ENCODE peak calls at places on chromosomes 6 and 20, in seven cellular contexts. R, K, U, J, T, V and W are unnamed samples.

GRCh38 chr20:54995553-54995952 is 520.2 kb downstream of the DOK5 start:
- DNase-seq in J (no peak), K (no peak), V (no peak), R (no peak), T (no peak), U (no peak), W (no peak)

GRCh38 chr20:1075564-1075963 is 42.8 kb upstream of the PSMF1 start:
- DNase-seq in K (no peak), J (no peak), R (no peak), U (no peak), T (no peak), V (no peak), W (no peak)

GRCh38 chr6:37575221-37575620 is 75.5 kb upstream of the CCDC167 start:
- DNase-seq in R (no peak), J (no peak), K (no peak), V (no peak), T (no peak), U (no peak), W (no peak)

GRCh38 chr6:63352587-63353281 is 33.0 kb upstream of the LGSN start:
- DNase-seq in K (peak), V (no peak), T (no peak), U (peak), J (peak), R (no peak), W (no peak)

GRCh38 chr6:144690109-144690508 is 405.0 kb downstream of the UTRN start:
- DNase-seq in V (no peak), T (no peak), K (no peak), U (no peak), J (no peak), R (no peak), W (no peak)

GRCh38 chr6:41577865-41578713 is 31.9 kb downstream of the FOXP4 start:
- DNase-seq in V (no peak), U (peak), J (peak), R (no peak), T (peak), K (peak), W (peak)

GRCh38 chr6:107879912-107880311 is 55.8 kb upstream of the SCML4 start:
- DNase-seq in J (no peak), V (no peak), U (no peak), R (no peak), K (no peak), T (no peak), W (no peak)

GRCh38 chr20:17140894-17141293 is 85.9 kb upstream of the PCSK2 start:
- DNase-seq in V (no peak), U (no peak), R (no peak), T (no peak), K (no peak), J (no peak), W (no peak)

GRCh38 chr6:114747995-114748625 is 405.3 kb upstream of the HS3ST5 start:
- DNase-seq in K (peak), V (no peak), R (no peak), T (no peak), U (peak), J (peak), W (no peak)

GRCh38 chr20:61263084-61263695 is 11.1 kb downstream of the CDH4 start:
- DNase-seq in T (no peak), J (peak), R (no peak), V (peak), U (no peak), K (no peak), W (no peak)

GRCh38 chr6:159727717-159728440 is 573 bp downstream of the WTAP start:
- DNase-seq in V (no peak), R (no peak), U (peak), K (no peak), J (peak), T (peak), W (no peak)

GRCh38 chr6:107318100-107318736 is 141.1 kb downstream of the PDSS2 start:
- DNase-seq in R (peak), V (peak), T (no peak), J (peak), K (peak), U (peak), W (peak)

GRCh38 chr20:62829231-62830230 is 12.7 kb downstream of the COL9A3 start:
- DNase-seq in J (no peak), U (no peak), V (no peak), T (no peak), R (peak), K (no peak), W (no peak)

GRCh38 chr6:147135211-147135672 is 69.0 kb upstream of the STXBP5 start:
- DNase-seq in R (no peak), V (no peak), T (no peak), U (no peak), J (peak), K (no peak), W (no peak)

GRCh38 chr20:8148501-8148900 is 16.4 kb downstream of the PLCB1 start:
- DNase-seq in K (no peak), V (no peak), U (peak), T (no peak), J (no peak), R (no peak), W (no peak)

GRCh38 chr20:60101894-60102281 is 143.7 kb downstream of the CDH26 start:
- DNase-seq in R (no peak), T (no peak), U (no peak), K (no peak), V (no peak), J (no peak), W (no peak)

GRCh38 chr20:24610341-24611115 is 141.1 kb downstream of the SYNDIG1 start:
- DNase-seq in V (no peak), U (no peak), T (no peak), K (no peak), J (peak), R (no peak), W (no peak)

GRCh38 chr6:158817298-158818007 is 1.7 kb downstream of the EZR start:
- DNase-seq in T (no peak), U (peak), R (peak), K (peak), J (peak), V (no peak), W (peak)

GRCh38 chr20:47585087-47585747 is 83.5 kb downstream of the NCOA3 start:
- DNase-seq in K (no peak), U (no peak), J (no peak), V (no peak), T (no peak), R (no peak), W (no peak)

GRCh38 chr6:124260337-124260736 is 456.7 kb downstream of the NKAIN2 start:
- DNase-seq in U (no peak), K (no peak), V (no peak), R (no peak), T (no peak), J (peak), W (no peak)

GRCh38 chr6:43877463-43878126 is 107.6 kb downstream of the VEGFA start:
- DNase-seq in U (no peak), R (no peak), J (peak), V (peak), K (no peak), T (no peak), W (no peak)

GRCh38 chr6:151709329-151709728 is 98.2 kb upstream of the ESR1 start:
- DNase-seq in V (no peak), T (no peak), U (no peak), R (no peak), J (no peak), K (no peak), W (no peak)

GRCh38 chr6:29964904-29965872 is 22.9 kb downstream of the HLA-A start:
- DNase-seq in J (peak), U (peak), T (no peak), R (peak), V (no peak), K (peak), W (peak)

GRCh38 chr20:20010639-20011500 is 6.3 kb upstream of the NAA20 start:
- DNase-seq in V (no peak), J (no peak), K (no peak), R (no peak), T (no peak), U (peak), W (peak)

GRCh38 chr6:121319112-121319553 is 15.1 kb downstream of the TBC1D32 start:
- DNase-seq in V (peak), K (no peak), U (peak), R (no peak), T (no peak), J (peak), W (no peak)

GRCh38 chr6:11445146-11445545 is 92.4 kb upstream of the TMEM170B start:
- DNase-seq in V (no peak), J (no peak), T (no peak), K (no peak), U (no peak), R (no peak), W (no peak)

GRCh38 chr6:44734886-44735630 is 347.6 kb downstream of the CDC5L start:
- DNase-seq in T (no peak), U (no peak), J (no peak), K (no peak), V (no peak), R (no peak), W (no peak)

GRCh38 chr6:151186276-151186675 is 53.5 kb upstream of the AKAP12 start:
- DNase-seq in K (no peak), T (no peak), U (no peak), J (no peak), V (no peak), R (no peak), W (no peak)

GRCh38 chr20:57207251-57207650 is 59.2 kb downstream of the BMP7 start:
- DNase-seq in J (no peak), V (no peak), T (no peak), U (no peak), R (no peak), K (no peak), W (no peak)

GRCh38 chr6:138113588-138114210 is 6.5 kb upstream of the PERP start:
- DNase-seq in K (no peak), U (no peak), R (no peak), V (no peak), J (no peak), T (no peak), W (no peak)

GRCh38 chr6:27593200-27593818 is 120.4 kb upstream of the ZNF184 start:
- DNase-seq in R (no peak), K (no peak), U (no peak), T (no peak), V (peak), J (no peak), W (no peak)

GRCh38 chr6:12870033-12870432 is 153.5 kb downstream of the PHACTR1 start:
- DNase-seq in V (no peak), T (no peak), J (no peak), R (no peak), K (no peak), U (no peak), W (no peak)

GRCh38 chr20:43508604-43509040 is 1.1 kb downstream of the L3MBTL1 start:
- DNase-seq in K (no peak), R (no peak), J (peak), V (peak), U (no peak), T (no peak), W (no peak)

GRCh38 chr20:56735087-56735642 is 106.1 kb downstream of the TFAP2C start:
- DNase-seq in V (peak), T (no peak), U (no peak), J (peak), K (no peak), R (no peak), W (no peak)

GRCh38 chr6:159762681-159763293 is 942 bp downstream of the ACAT2 start:
- DNase-seq in R (no peak), U (no peak), T (no peak), V (no peak), J (peak), K (no peak), W (peak)

GRCh38 chr6:22149501-22150490 is 147.0 kb downstream of the PRL start:
- DNase-seq in J (no peak), T (no peak), K (no peak), R (no peak), U (no peak), V (no peak), W (no peak)

GRCh38 chr6:109853951-109854350 is 124.2 kb upstream of the GPR6 start:
- DNase-seq in U (no peak), V (no peak), T (no peak), K (no peak), R (no peak), J (no peak), W (no peak)

GRCh38 chr20:24809606-24810005 is 139.5 kb upstream of the CST7 start:
- DNase-seq in K (no peak), T (no peak), U (no peak), J (no peak), V (no peak), R (peak), W (no peak)

GRCh38 chr6:28981391-28981832 is 23.7 kb downstream of the ZNF311 start:
- DNase-seq in K (peak), V (peak), U (no peak), R (peak), T (peak), J (peak), W (peak)

DNA sequence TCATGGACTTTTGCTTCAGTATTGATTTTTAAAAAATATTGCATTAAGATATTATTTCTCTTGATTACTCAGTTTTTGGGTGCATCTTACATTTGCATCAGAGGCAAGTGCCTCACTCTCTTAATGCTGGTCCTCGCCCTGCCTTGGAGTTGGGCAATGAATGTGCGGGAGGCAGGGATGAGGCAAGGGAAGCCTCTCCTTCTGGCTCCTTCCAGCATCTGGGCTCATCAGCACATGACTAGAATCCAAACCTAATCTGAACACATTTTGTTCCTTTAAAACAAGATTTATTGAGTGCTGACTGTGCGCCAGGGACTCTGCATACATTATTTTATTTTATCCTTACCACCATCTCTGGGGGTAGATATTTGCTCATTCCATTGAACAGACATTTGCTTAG is 71.8 kb upstream of the ZNFX1 start:
- DNase-seq in U (no peak), J (no peak), T (no peak), K (no peak), R (no peak), V (no peak), W (no peak)
- TF ChIP-seq POLR2AphosphoS5 in U (no peak), J (no peak), T (peak), K (peak), R (no peak), V (no peak), W (peak)

GRCh38 chr20:38498909-38499308 is 26.3 kb downstream of the RALGAPB start:
- DNase-seq in K (no peak), J (no peak), R (no peak), U (no peak), V (no peak), T (no peak), W (no peak)
- TF ChIP-seq CTCF in K (no peak), J (no peak), R (no peak), U (no peak), V (no peak), T (no peak), W (no peak)

GRCh38 chr6:141472550-141472949 is 660.2 kb upstream of the GJE1 start:
- DNase-seq in J (peak), T (no peak), R (no peak), V (no peak), U (no peak), K (no peak), W (no peak)

GRCh38 chr6:141467881-141468280 is 664.8 kb upstream of the GJE1 start:
- DNase-seq in J (no peak), T (no peak), K (no peak), R (no peak), V (no peak), U (no peak), W (no peak)

GRCh38 chr6:141467041-141467440 is 665.7 kb upstream of the GJE1 start:
- DNase-seq in V (no peak), U (no peak), T (no peak), R (no peak), K (no peak), J (peak), W (no peak)

GRCh38 chr6:141472123-141472522 is 660.6 kb upstream of the GJE1 start:
- DNase-seq in K (no peak), V (no peak), R (no peak), U (no peak), T (no peak), J (peak), W (no peak)

GRCh38 chr6:141470810-141471209 is 661.9 kb upstream of the GJE1 start:
- DNase-seq in J (no peak), U (no peak), V (no peak), R (no peak), T (no peak), K (no peak), W (no peak)
- TF ChIP-seq POLR2AphosphoS5 in J (no peak), U (no peak), V (no peak), R (no peak), T (no peak), K (no peak), W (no peak)

GRCh38 chr20:39090881-39091280 is 128.7 kb downstream of the DHX35 start:
- DNase-seq in V (no peak), R (no peak), U (no peak), T (no peak), J (no peak), K (no peak), W (no peak)
- TF ChIP-seq CTCF in V (no peak), R (no peak), U (no peak), T (no peak), J (no peak), K (no peak), W (no peak)